ENCODE peak calls at places on chromosome 10, in seven cellular contexts. One of them, this sample, is unnamed.

GRCh38 chr10:68752711-68753110 is 31.7 kb downstream of the CCAR1 start:
- DNase-seq in suprapubic skin: no peak
- DNase-seq in CD8-positive, alpha-beta T cell: no peak
- DNase-seq in GM23338: no peak
- DNase-seq in heart right ventricle: no peak
- DNase-seq in lower leg skin: no peak
- DNase-seq in astrocyte of the spinal cord: no peak
- DNase-seq in this sample: no peak

GRCh38 chr10:43874984-43875383 is 226.3 kb upstream of the ZNF32 start:
- DNase-seq in suprapubic skin: no peak
- DNase-seq in CD8-positive, alpha-beta T cell: no peak
- DNase-seq in GM23338: peak
- DNase-seq in heart right ventricle: no peak
- DNase-seq in lower leg skin: peak
- DNase-seq in astrocyte of the spinal cord: no peak
- DNase-seq in this sample: no peak

GRCh38 chr10:78942006-78942405 is 126.8 kb upstream of the ZMIZ1 start:
- DNase-seq in suprapubic skin: no peak
- DNase-seq in CD8-positive, alpha-beta T cell: no peak
- DNase-seq in GM23338: no peak
- DNase-seq in heart right ventricle: no peak
- DNase-seq in lower leg skin: no peak
- DNase-seq in astrocyte of the spinal cord: peak
- DNase-seq in this sample: no peak

GRCh38 chr10:49151025-49151445 is 17.2 kb upstream of the FAM170B start:
- DNase-seq in suprapubic skin: no peak
- DNase-seq in CD8-positive, alpha-beta T cell: no peak
- DNase-seq in GM23338: no peak
- DNase-seq in heart right ventricle: no peak
- DNase-seq in lower leg skin: peak
- DNase-seq in astrocyte of the spinal cord: no peak
- DNase-seq in this sample: no peak

GRCh38 chr10:117462816-117463544 is 79.6 kb upstream of the EMX2 start:
- DNase-seq in suprapubic skin: no peak
- DNase-seq in CD8-positive, alpha-beta T cell: no peak
- DNase-seq in GM23338: no peak
- DNase-seq in heart right ventricle: no peak
- DNase-seq in lower leg skin: no peak
- DNase-seq in astrocyte of the spinal cord: no peak
- DNase-seq in this sample: no peak

GRCh38 chr10:31101123-31101522 is 69.5 kb upstream of the ZNF438 start:
- DNase-seq in suprapubic skin: no peak
- DNase-seq in CD8-positive, alpha-beta T cell: peak
- DNase-seq in GM23338: no peak
- DNase-seq in heart right ventricle: no peak
- DNase-seq in lower leg skin: no peak
- DNase-seq in astrocyte of the spinal cord: peak
- DNase-seq in this sample: no peak

GRCh38 chr10:122112625-122113160 is 123.7 kb downstream of the TACC2 start:
- DNase-seq in suprapubic skin: peak
- DNase-seq in CD8-positive, alpha-beta T cell: no peak
- DNase-seq in GM23338: peak
- DNase-seq in heart right ventricle: peak
- DNase-seq in lower leg skin: peak
- DNase-seq in astrocyte of the spinal cord: peak
- DNase-seq in this sample: peak

GRCh38 chr10:102863660-102864059 is 5.6 kb upstream of the AS3MT start:
- DNase-seq in suprapubic skin: no peak
- DNase-seq in CD8-positive, alpha-beta T cell: no peak
- DNase-seq in GM23338: no peak
- DNase-seq in heart right ventricle: no peak
- DNase-seq in lower leg skin: no peak
- DNase-seq in astrocyte of the spinal cord: no peak
- DNase-seq in this sample: no peak

GRCh38 chr10:87635498-87636312 is 24.0 kb upstream of the PAPSS2 start:
- DNase-seq in suprapubic skin: no peak
- DNase-seq in CD8-positive, alpha-beta T cell: no peak
- DNase-seq in GM23338: no peak
- DNase-seq in heart right ventricle: no peak
- DNase-seq in lower leg skin: no peak
- DNase-seq in astrocyte of the spinal cord: peak
- DNase-seq in this sample: peak

GRCh38 chr10:19977097-19977521 is 160.9 kb downstream of the PLXDC2 start:
- DNase-seq in suprapubic skin: no peak
- DNase-seq in CD8-positive, alpha-beta T cell: no peak
- DNase-seq in GM23338: no peak
- DNase-seq in heart right ventricle: no peak
- DNase-seq in lower leg skin: no peak
- DNase-seq in astrocyte of the spinal cord: no peak
- DNase-seq in this sample: peak

GRCh38 chr10:117609095-117609821 is 66.7 kb downstream of the EMX2 start:
- DNase-seq in suprapubic skin: no peak
- DNase-seq in CD8-positive, alpha-beta T cell: no peak
- DNase-seq in GM23338: no peak
- DNase-seq in heart right ventricle: peak
- DNase-seq in lower leg skin: peak
- DNase-seq in astrocyte of the spinal cord: peak
- DNase-seq in this sample: no peak

GRCh38 chr10:79381804-79382221 is 34.5 kb downstream of the PPIF start:
- DNase-seq in suprapubic skin: peak
- DNase-seq in CD8-positive, alpha-beta T cell: no peak
- DNase-seq in GM23338: no peak
- DNase-seq in heart right ventricle: peak
- DNase-seq in lower leg skin: peak
- DNase-seq in astrocyte of the spinal cord: peak
- DNase-seq in this sample: no peak

GRCh38 chr10:43595739-43596298 is 10.4 kb upstream of the ZNF485 start:
- DNase-seq in suprapubic skin: no peak
- DNase-seq in CD8-positive, alpha-beta T cell: peak
- DNase-seq in GM23338: no peak
- DNase-seq in heart right ventricle: no peak
- DNase-seq in lower leg skin: no peak
- DNase-seq in astrocyte of the spinal cord: no peak
- DNase-seq in this sample: no peak

GRCh38 chr10:55966131-55966530 is 394.9 kb downstream of the ZWINT start:
- DNase-seq in suprapubic skin: no peak
- DNase-seq in CD8-positive, alpha-beta T cell: no peak
- DNase-seq in GM23338: no peak
- DNase-seq in heart right ventricle: no peak
- DNase-seq in lower leg skin: no peak
- DNase-seq in astrocyte of the spinal cord: peak
- DNase-seq in this sample: peak

GRCh38 chr10:71713135-71714040 is 6.2 kb downstream of the C10orf105 start:
- DNase-seq in suprapubic skin: peak
- DNase-seq in CD8-positive, alpha-beta T cell: no peak
- DNase-seq in GM23338: peak
- DNase-seq in heart right ventricle: peak
- DNase-seq in lower leg skin: peak
- DNase-seq in astrocyte of the spinal cord: peak
- DNase-seq in this sample: no peak

GRCh38 chr10:124994573-124995473 is 52.9 kb downstream of the ZRANB1 start:
- DNase-seq in suprapubic skin: peak
- DNase-seq in CD8-positive, alpha-beta T cell: no peak
- DNase-seq in GM23338: no peak
- DNase-seq in heart right ventricle: no peak
- DNase-seq in lower leg skin: peak
- DNase-seq in astrocyte of the spinal cord: no peak
- DNase-seq in this sample: no peak

GRCh38 chr10:49080965-49081364 is 34.4 kb downstream of the VSTM4 start:
- DNase-seq in suprapubic skin: no peak
- DNase-seq in CD8-positive, alpha-beta T cell: no peak
- DNase-seq in GM23338: no peak
- DNase-seq in heart right ventricle: no peak
- DNase-seq in lower leg skin: peak
- DNase-seq in astrocyte of the spinal cord: no peak
- DNase-seq in this sample: no peak

GRCh38 chr10:133278577-133279265 is 2.1 kb upstream of the ADAM8 start:
- DNase-seq in suprapubic skin: no peak
- DNase-seq in CD8-positive, alpha-beta T cell: peak
- DNase-seq in GM23338: no peak
- DNase-seq in heart right ventricle: peak
- DNase-seq in lower leg skin: no peak
- DNase-seq in astrocyte of the spinal cord: peak
- DNase-seq in this sample: no peak

GRCh38 chr10:32077896-32078295 is 21.7 kb upstream of the KIF5B start:
- DNase-seq in suprapubic skin: peak
- DNase-seq in CD8-positive, alpha-beta T cell: no peak
- DNase-seq in GM23338: no peak
- DNase-seq in heart right ventricle: peak
- DNase-seq in lower leg skin: peak
- DNase-seq in astrocyte of the spinal cord: peak
- DNase-seq in this sample: no peak

GRCh38 chr10:62726142-62726541 is 78.4 kb upstream of the ADO start:
- DNase-seq in suprapubic skin: no peak
- DNase-seq in CD8-positive, alpha-beta T cell: no peak
- DNase-seq in GM23338: no peak
- DNase-seq in heart right ventricle: no peak
- DNase-seq in lower leg skin: no peak
- DNase-seq in astrocyte of the spinal cord: no peak
- DNase-seq in this sample: no peak

GRCh38 chr10:15486404-15486803 is 115.3 kb upstream of the FAM171A1 start:
- DNase-seq in suprapubic skin: no peak
- DNase-seq in CD8-positive, alpha-beta T cell: no peak
- DNase-seq in GM23338: no peak
- DNase-seq in heart right ventricle: no peak
- DNase-seq in lower leg skin: no peak
- DNase-seq in astrocyte of the spinal cord: peak
- DNase-seq in this sample: no peak

GRCh38 chr10:93417886-93418285 is 64.2 kb downstream of the MYOF start:
- DNase-seq in suprapubic skin: no peak
- DNase-seq in CD8-positive, alpha-beta T cell: no peak
- DNase-seq in GM23338: no peak
- DNase-seq in heart right ventricle: no peak
- DNase-seq in lower leg skin: no peak
- DNase-seq in astrocyte of the spinal cord: no peak
- DNase-seq in this sample: no peak

DNA sequence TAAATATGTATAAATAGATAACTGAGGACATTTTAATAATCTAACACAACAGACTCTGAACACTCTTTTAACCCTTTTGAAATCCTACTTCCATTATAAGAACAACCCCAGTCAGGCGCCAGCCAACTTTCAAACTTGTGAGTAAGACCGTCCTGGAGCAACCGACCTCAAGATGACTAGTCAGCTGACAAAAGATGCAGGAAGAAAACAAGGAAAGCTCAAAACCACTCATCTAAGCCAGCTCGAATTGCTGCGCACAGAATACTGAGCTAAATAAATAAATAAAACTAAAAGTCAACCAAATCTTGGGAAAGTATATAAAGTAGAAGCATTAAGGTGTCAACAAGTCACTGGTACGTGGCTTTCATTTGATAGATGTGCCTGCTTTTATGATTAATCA is 1269.8 kb downstream of the XPNPEP1 start:
- DNase-seq in suprapubic skin: no peak
- DNase-seq in CD8-positive, alpha-beta T cell: no peak
- DNase-seq in GM23338: no peak
- DNase-seq in heart right ventricle: no peak
- DNase-seq in lower leg skin: no peak
- DNase-seq in astrocyte of the spinal cord: peak
- DNase-seq in this sample: no peak
- H3K4me3 ChIP-seq in suprapubic skin: no peak
- H3K4me3 ChIP-seq in CD8-positive, alpha-beta T cell: no peak
- H3K4me3 ChIP-seq in GM23338: no peak
- H3K4me3 ChIP-seq in heart right ventricle: no peak
- H3K4me3 ChIP-seq in lower leg skin: no peak
- H3K4me3 ChIP-seq in astrocyte of the spinal cord: no peak
- H3K4me3 ChIP-seq in this sample: no peak

GRCh38 chr10:7185367-7185690 is 225.5 kb downstream of the SFMBT2 start:
- DNase-seq in suprapubic skin: no peak
- DNase-seq in CD8-positive, alpha-beta T cell: no peak
- DNase-seq in GM23338: no peak
- DNase-seq in heart right ventricle: no peak
- DNase-seq in lower leg skin: no peak
- DNase-seq in astrocyte of the spinal cord: no peak
- DNase-seq in this sample: no peak
- H3K4me3 ChIP-seq in suprapubic skin: no peak
- H3K4me3 ChIP-seq in CD8-positive, alpha-beta T cell: no peak
- H3K4me3 ChIP-seq in GM23338: no peak
- H3K4me3 ChIP-seq in heart right ventricle: peak
- H3K4me3 ChIP-seq in lower leg skin: no peak
- H3K4me3 ChIP-seq in astrocyte of the spinal cord: no peak
- H3K4me3 ChIP-seq in this sample: no peak

DNA sequence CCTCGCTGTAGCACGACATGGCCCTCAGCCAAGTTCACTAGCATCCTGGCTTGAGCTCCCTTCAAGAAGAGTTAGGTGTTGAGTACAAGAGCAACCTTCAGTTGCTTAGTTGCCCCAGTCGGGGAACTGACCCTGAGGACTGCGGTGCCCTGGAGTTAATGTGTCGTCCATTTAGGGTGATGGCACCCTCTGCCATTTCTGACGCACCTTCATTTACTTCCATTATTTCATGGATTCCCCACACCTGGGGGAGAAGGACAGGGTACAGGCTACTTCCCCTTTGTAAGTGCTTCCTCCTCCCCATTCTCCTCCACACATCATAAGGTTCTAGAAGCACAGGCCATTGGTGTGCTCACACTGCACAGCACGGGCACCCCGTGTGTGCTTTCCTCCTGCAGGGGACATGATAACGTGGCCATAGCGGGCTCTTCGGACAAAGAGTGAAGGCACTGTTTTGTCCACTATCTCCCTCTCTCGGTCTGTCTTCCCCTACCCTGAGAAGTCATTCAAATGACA is 1.8 kb downstream of the ALOX5 start:
- DNase-seq in suprapubic skin: no peak
- DNase-seq in CD8-positive, alpha-beta T cell: no peak
- DNase-seq in GM23338: no peak
- DNase-seq in heart right ventricle: no peak
- DNase-seq in lower leg skin: no peak
- DNase-seq in astrocyte of the spinal cord: no peak
- DNase-seq in this sample: no peak
- H3K4me3 ChIP-seq in suprapubic skin: no peak
- H3K4me3 ChIP-seq in CD8-positive, alpha-beta T cell: no peak
- H3K4me3 ChIP-seq in GM23338: no peak
- H3K4me3 ChIP-seq in heart right ventricle: peak
- H3K4me3 ChIP-seq in lower leg skin: no peak
- H3K4me3 ChIP-seq in astrocyte of the spinal cord: no peak
- H3K4me3 ChIP-seq in this sample: no peak

GRCh38 chr10:89332718-89333281 is 5.0 kb downstream of the IFIT3 start:
- DNase-seq in suprapubic skin: no peak
- DNase-seq in CD8-positive, alpha-beta T cell: no peak
- DNase-seq in GM23338: no peak
- DNase-seq in heart right ventricle: no peak
- DNase-seq in lower leg skin: no peak
- DNase-seq in astrocyte of the spinal cord: no peak
- DNase-seq in this sample: no peak

GRCh38 chr10:89327803-89328441 is at the start of gene IFIT3:
- DNase-seq in suprapubic skin: peak
- DNase-seq in CD8-positive, alpha-beta T cell: no peak
- DNase-seq in GM23338: no peak
- DNase-seq in heart right ventricle: peak
- DNase-seq in lower leg skin: no peak
- DNase-seq in astrocyte of the spinal cord: peak
- DNase-seq in this sample: no peak

GRCh38 chr10:89337493-89337892 is 9.7 kb downstream of the IFIT3 start:
- DNase-seq in suprapubic skin: no peak
- DNase-seq in CD8-positive, alpha-beta T cell: no peak
- DNase-seq in GM23338: no peak
- DNase-seq in heart right ventricle: no peak
- DNase-seq in lower leg skin: no peak
- DNase-seq in astrocyte of the spinal cord: peak
- DNase-seq in this sample: no peak

GRCh38 chr10:89330537-89330936 is 2.7 kb downstream of the IFIT3 start:
- DNase-seq in suprapubic skin: no peak
- DNase-seq in CD8-positive, alpha-beta T cell: no peak
- DNase-seq in GM23338: no peak
- DNase-seq in heart right ventricle: no peak
- DNase-seq in lower leg skin: no peak
- DNase-seq in astrocyte of the spinal cord: no peak
- DNase-seq in this sample: no peak

GRCh38 chr10:89332092-89332633 is 4.4 kb downstream of the IFIT3 start:
- DNase-seq in suprapubic skin: no peak
- DNase-seq in CD8-positive, alpha-beta T cell: no peak
- DNase-seq in GM23338: no peak
- DNase-seq in heart right ventricle: peak
- DNase-seq in lower leg skin: no peak
- DNase-seq in astrocyte of the spinal cord: peak
- DNase-seq in this sample: no peak
- H3K4me3 ChIP-seq in suprapubic skin: peak
- H3K4me3 ChIP-seq in CD8-positive, alpha-beta T cell: peak
- H3K4me3 ChIP-seq in GM23338: no peak
- H3K4me3 ChIP-seq in heart right ventricle: peak
- H3K4me3 ChIP-seq in lower leg skin: no peak
- H3K4me3 ChIP-seq in astrocyte of the spinal cord: peak
- H3K4me3 ChIP-seq in this sample: no peak

This sample was measured in retinal pigment epithelial cell.